ENCODE peak calls at places on chromosomes 13 and 19, in four cellular contexts. X, C, N and T are unnamed samples.

GRCh38 chr19:17406039-17406886 is 833 bp upstream of the BST2 start:
- DNase-seq in X (no peak), N (no peak), C (no peak), T (no peak)

GRCh38 chr19:35848919-35849505 is 3.3 kb downstream of the NPHS1 start:
- DNase-seq in X (no peak), N (no peak), C (no peak), T (no peak)

GRCh38 chr19:8334458-8335342 is 8.4 kb downstream of the KANK3 start:
- DNase-seq in X (no peak), C (no peak), N (no peak), T (no peak)

GRCh38 chr19:51094696-51095279 is 12.1 kb upstream of the KLK14 start:
- DNase-seq in X (no peak), C (no peak), N (no peak), T (no peak)

GRCh38 chr13:104021806-104022397 is 955.7 kb upstream of the SLC10A2 start:
- DNase-seq in C (no peak), N (no peak), X (no peak), T (no peak)

GRCh38 chr13:44171151-44171550 is 202.5 kb upstream of the SERP2 start:
- DNase-seq in C (no peak), N (no peak), X (no peak), T (no peak)

GRCh38 chr19:49895566-49896297 is 955 bp downstream of the IL4I1 start:
- DNase-seq in X (no peak), N (no peak), C (no peak), T (no peak)

GRCh38 chr19:7515471-7516226 is at the start of gene ZNF358:
- DNase-seq in X (peak; percentile 70), C (peak; percentile 70), N (no peak), T (peak; percentile 36)

GRCh38 chr13:29707876-29708543 is 112.5 kb upstream of the SLC7A1 start:
- DNase-seq in C (no peak), X (no peak), N (no peak), T (no peak)

GRCh38 chr19:20640023-20640422 is 21.3 kb downstream of the ZNF626 start:
- DNase-seq in X (no peak), C (no peak), N (no peak), T (no peak)

GRCh38 chr13:106455190-106455589 is 80.3 kb downstream of the EFNB2 start:
- DNase-seq in N (no peak), C (no peak), X (no peak), T (no peak)

GRCh38 chr13:95896302-95896701 is 156.9 kb downstream of the UGGT2 start:
- DNase-seq in N (no peak), X (no peak), C (no peak), T (no peak)

GRCh38 chr19:19404879-19405860 is at the start of gene GATAD2A:
- DNase-seq in N (peak; percentile 96), X (peak; percentile 92), C (peak; percentile 93), T (peak; percentile 92)

GRCh38 chr13:112105244-112105681 is 38.3 kb downstream of the SOX1 start:
- DNase-seq in N (no peak), C (no peak), X (no peak), T (no peak)

GRCh38 chr13:52356327-52356726 is 49.6 kb downstream of the THSD1 start:
- DNase-seq in C (no peak), X (no peak), N (no peak), T (no peak)

GRCh38 chr13:113029487-113030258 is 60.7 kb downstream of the MCF2L start:
- DNase-seq in N (no peak), C (no peak), X (no peak), T (no peak)

GRCh38 chr19:8310342-8311055 is 2.3 kb upstream of the CD320 start:
- DNase-seq in C (peak; percentile 2), N (peak; percentile 47), X (peak; percentile 7), T (no peak)

GRCh38 chr13:36551445-36551844 is 119.2 kb downstream of the CCNA1 start:
- DNase-seq in X (no peak), N (no peak), C (no peak), T (no peak)

GRCh38 chr13:35930665-35931631 is 200.2 kb downstream of the DCLK1 start:
- DNase-seq in N (no peak), X (no peak), C (no peak), T (peak; percentile 31)

GRCh38 chr13:110232146-110232545 is 74.8 kb downstream of the COL4A1 start:
- DNase-seq in N (no peak), X (no peak), C (no peak), T (no peak)

DNA sequence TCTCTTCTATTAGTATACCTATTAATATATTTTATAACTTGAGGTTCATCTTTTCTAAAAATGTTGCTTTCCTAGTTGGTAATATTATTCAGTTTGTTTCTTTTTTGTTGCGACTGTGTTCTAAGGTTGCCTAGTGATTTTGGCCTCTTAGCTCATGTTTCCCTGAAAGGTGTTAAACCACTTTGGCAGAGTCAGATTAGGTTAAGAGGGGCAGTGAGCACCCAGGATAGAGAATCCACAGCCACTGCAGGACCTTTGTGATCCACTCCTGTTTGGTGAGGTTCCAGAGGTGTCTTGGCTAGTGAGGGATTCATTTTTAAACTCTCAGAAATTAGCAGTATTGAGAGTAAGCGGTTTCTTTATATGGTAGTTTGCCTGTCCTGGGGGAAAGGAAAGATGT is 14.9 kb upstream of the GPR18 start:
- DNase-seq in X (no peak), N (no peak), C (no peak), T (no peak)
- H3K4me1 ChIP-seq in X (no peaks in the 10 kb centered on the region), N (peaks cover 8% of the 10 kb centered on the region), C (peaks cover 59% of the 10 kb centered on the region), T (peaks cover 13% of the 10 kb centered on the region)

DNA sequence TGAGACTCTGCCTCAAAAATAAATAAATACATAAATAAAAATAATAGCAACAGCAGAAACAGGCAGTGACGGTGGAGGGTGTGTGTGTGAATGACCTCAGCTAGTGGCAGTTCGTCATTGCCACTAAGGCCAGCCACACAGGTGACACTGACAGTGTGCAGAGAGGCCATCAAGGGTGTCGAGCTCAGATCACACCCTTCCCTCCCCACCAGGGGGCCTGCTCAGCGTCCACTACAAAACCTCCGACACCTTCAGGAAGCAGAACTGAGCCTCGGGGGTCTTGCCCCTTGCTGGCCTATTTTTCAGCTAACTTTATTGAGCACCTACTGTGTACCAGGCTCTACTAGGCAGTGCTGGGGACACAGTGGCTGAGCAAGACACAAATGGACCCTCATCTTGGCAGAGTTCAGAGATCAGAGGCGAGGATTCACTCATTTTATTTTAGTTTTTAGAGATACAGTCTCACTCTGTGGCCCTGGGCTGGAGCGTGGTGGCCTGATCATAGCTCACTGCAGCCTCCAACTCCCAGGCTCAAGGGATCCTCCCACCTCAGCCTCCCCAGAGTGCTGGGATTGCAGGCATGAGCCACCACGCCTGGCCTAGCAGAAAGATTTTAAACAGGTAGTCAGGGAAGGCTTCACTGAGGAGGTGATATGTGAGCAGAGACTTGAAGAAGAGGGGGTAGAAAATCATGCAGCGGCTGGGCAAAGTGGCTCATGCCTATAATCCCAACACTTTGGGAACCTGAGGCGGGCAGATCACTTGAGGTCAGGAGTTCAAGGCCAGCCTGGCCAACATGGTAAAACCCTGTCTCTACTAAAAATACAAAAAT is 30.3 kb upstream of the SEMA6B start:
- DNase-seq in N (no peak), X (no peak), C (no peak), T (no peak)
- TF ChIP-seq CTCF in N (no peak), X (no peak), C (peak; percentile 50), T (no peak)

GRCh38 chr13:67146523-67147130 is 83.5 kb downstream of the PCDH9 start:
- DNase-seq in N (no peak), C (no peak), X (no peak), T (no peak)
- H3K4me1 ChIP-seq in N (peaks cover 2% of the 10 kb centered on the region), C (peaks cover 29% of the 10 kb centered on the region), X (no peaks in the 10 kb centered on the region), T (peaks cover 27% of the 10 kb centered on the region)

GRCh38 chr13:61994174-61994573 is 578.5 kb upstream of the PCDH20 start:
- DNase-seq in N (no peak), C (no peak), X (no peak), T (no peak)

GRCh38 chr13:61988810-61989209 is 573.2 kb upstream of the PCDH20 start:
- DNase-seq in C (no peak), X (no peak), N (no peak), T (no peak)

DNA sequence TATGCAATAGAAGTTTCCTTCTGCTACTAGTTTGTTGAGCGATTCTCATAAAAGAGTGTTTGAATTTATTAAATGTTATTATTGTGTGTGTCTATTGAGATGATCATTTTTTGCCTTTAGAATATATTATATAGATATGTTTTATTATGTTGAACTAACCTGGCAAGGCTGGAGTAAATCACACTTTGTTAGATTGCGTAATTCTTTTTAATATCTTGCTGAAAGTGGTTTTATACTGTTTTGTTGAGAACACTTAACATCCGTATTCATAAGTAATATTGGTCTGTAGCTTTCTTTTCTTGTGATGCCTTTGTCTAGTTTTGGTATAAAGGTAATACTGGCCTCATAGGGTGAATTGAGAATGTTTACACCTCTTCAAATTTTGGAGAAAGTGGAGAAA is 574.3 kb upstream of the PCDH20 start:
- DNase-seq in X (no peak), C (no peak), N (no peak), T (no peak)
- TF ChIP-seq CTCF in X (no peak), C (no peak), N (no peak), T (no peak)

DNA sequence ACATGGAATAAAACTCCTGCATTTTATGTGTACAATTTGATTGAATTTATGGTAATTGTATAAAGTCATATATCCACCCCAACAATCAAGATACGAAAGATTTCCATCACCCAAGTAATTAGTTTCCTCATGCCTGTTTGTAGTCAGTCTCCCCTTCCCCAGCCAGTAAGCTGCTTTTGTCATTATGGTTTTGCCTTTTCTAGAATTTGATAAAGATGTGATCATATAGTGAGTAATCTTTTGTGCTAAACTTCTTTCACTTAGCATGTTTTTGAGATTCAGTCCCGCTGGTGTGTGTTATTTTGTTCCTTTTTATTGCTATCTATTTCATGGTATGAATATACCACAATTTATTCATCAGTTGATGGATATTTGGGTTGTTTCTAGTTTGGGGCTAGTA is 16.0 kb downstream of the ITM2B start:
- DNase-seq in N (no peak), C (no peak), X (no peak), T (no peak)
- H3K4me1 ChIP-seq in N (peaks cover 68% of the 10 kb centered on the region), C (peaks cover 80% of the 10 kb centered on the region), X (peaks cover 10% of the 10 kb centered on the region), T (peaks cover 10% of the 10 kb centered on the region)

GRCh38 chr19:13952154-13953020 is at the start of gene DCAF15:
- DNase-seq in N (peak; percentile 100), X (peak; percentile 99), C (peak; percentile 100), T (peak; percentile 98)
- TF ChIP-seq CTCF in N (no peak), X (no peak), C (no peak), T (no peak)

GRCh38 chr19:2427323-2428026 is at the start of gene TIMM13:
- DNase-seq in N (peak; percentile 99), X (peak; percentile 97), C (peak; percentile 96), T (peak; percentile 94)
- H3K4me1 ChIP-seq in N (peaks cover 41% of the 10 kb centered on the region), X (peaks cover 22% of the 10 kb centered on the region), C (peaks cover 31% of the 10 kb centered on the region), T (peaks cover 38% of the 10 kb centered on the region)

DNA sequence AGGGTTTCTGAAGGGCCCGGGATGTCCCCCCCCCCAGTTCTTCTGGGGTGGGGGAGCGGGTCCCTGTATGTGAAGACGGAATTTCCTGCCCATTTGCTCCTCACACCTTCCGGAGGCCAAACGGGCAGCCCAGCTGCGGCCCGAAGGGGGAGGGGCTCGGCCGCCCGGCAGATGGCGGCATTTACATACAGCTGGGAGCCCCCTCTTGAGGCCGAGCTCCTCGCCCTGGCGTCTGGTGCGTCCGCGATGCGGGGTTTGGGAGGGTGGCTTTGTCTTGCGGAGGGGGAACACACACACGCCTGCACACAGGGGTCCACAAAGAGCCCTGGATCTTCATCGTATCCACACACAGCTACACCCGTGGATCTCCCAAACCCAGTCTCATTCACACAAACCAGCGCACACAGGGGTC is 891 bp upstream of the DLL3 start:
- DNase-seq in X (no peak), N (no peak), C (no peak), T (no peak)
- TF ChIP-seq CTCF in X (peak; percentile 6), N (no peak), C (peak; percentile 50), T (peak; percentile 4)